ENCODE peak calls at places on chromosomes 6 and 20, in four cellular contexts. One of them, this sample, is unnamed.

GRCh38 chr6:66897576-66897975 is 1190.5 kb upstream of the EYS start:
- DNase-seq in HCT116: no peak
- DNase-seq in K562: no peak
- DNase-seq in HepG2: peak
- DNase-seq in this sample: no peak

GRCh38 chr6:83258517-83258916 is 65.4 kb downstream of the RWDD2A start:
- DNase-seq in HepG2: no peak
- DNase-seq in K562: no peak
- DNase-seq in HCT116: no peak
- DNase-seq in this sample: no peak

GRCh38 chr6:152984387-152984872 is 1.6 kb upstream of the FBXO5 start:
- DNase-seq in K562: no peak
- DNase-seq in HepG2: no peak
- DNase-seq in HCT116: no peak
- DNase-seq in this sample: no peak

GRCh38 chr6:44439270-44440045 is 52.0 kb downstream of the CDC5L start:
- DNase-seq in K562: no peak
- DNase-seq in HepG2: no peak
- DNase-seq in HCT116: no peak
- DNase-seq in this sample: no peak

GRCh38 chr6:33247977-33248642 is 23.6 kb downstream of the VPS52 start:
- DNase-seq in HepG2: peak
- DNase-seq in HCT116: peak
- DNase-seq in K562: peak
- DNase-seq in this sample: peak

GRCh38 chr6:24766685-24767462 is 7.9 kb upstream of the GMNN start:
- DNase-seq in HCT116: no peak
- DNase-seq in K562: no peak
- DNase-seq in HepG2: no peak
- DNase-seq in this sample: no peak

GRCh38 chr6:128532827-128533226 is 12.4 kb upstream of the PTPRK start:
- DNase-seq in HepG2: no peak
- DNase-seq in HCT116: no peak
- DNase-seq in K562: no peak
- DNase-seq in this sample: no peak

GRCh38 chr6:101400341-101400740 is 6.8 kb downstream of the GRIK2 start:
- DNase-seq in K562: no peak
- DNase-seq in HCT116: no peak
- DNase-seq in HepG2: no peak
- DNase-seq in this sample: no peak

GRCh38 chr6:168778201-168778600 is 337.2 kb downstream of the SMOC2 start:
- DNase-seq in HCT116: no peak
- DNase-seq in HepG2: no peak
- DNase-seq in K562: no peak
- DNase-seq in this sample: no peak

GRCh38 chr20:58707770-58708169 is 15.2 kb downstream of the NPEPL1 start:
- DNase-seq in K562: no peak
- DNase-seq in HepG2: no peak
- DNase-seq in HCT116: no peak
- DNase-seq in this sample: no peak

GRCh38 chr20:62550087-62550565 is 74.3 kb upstream of the GATA5 start:
- DNase-seq in K562: peak
- DNase-seq in HCT116: no peak
- DNase-seq in HepG2: no peak
- DNase-seq in this sample: no peak

GRCh38 chr20:50595988-50596693 is 86.0 kb downstream of the PTPN1 start:
- DNase-seq in HCT116: no peak
- DNase-seq in HepG2: no peak
- DNase-seq in K562: no peak
- DNase-seq in this sample: no peak

GRCh38 chr6:38507173-38507572 is 132.6 kb downstream of the BTBD9 start:
- DNase-seq in HCT116: no peak
- DNase-seq in K562: no peak
- DNase-seq in HepG2: no peak
- DNase-seq in this sample: no peak

GRCh38 chr6:170553686-170554085 is 483 bp upstream of the TBP start:
- DNase-seq in K562: no peak
- DNase-seq in HCT116: no peak
- DNase-seq in HepG2: no peak
- DNase-seq in this sample: no peak
- TF ChIP-seq POLR2AphosphoS5 in K562: no peak
- TF ChIP-seq POLR2AphosphoS5 in HCT116: no peak
- TF ChIP-seq POLR2AphosphoS5 in HepG2: no peak
- TF ChIP-seq POLR2AphosphoS5 in this sample: no peak

GRCh38 chr6:165716886-165717285 is 53.8 kb upstream of the PDE10A start:
- DNase-seq in HepG2: no peak
- DNase-seq in HCT116: no peak
- DNase-seq in K562: no peak
- DNase-seq in this sample: no peak

GRCh38 chr6:165718486-165718885 is 55.4 kb upstream of the PDE10A start:
- DNase-seq in K562: no peak
- DNase-seq in HepG2: no peak
- DNase-seq in HCT116: no peak
- DNase-seq in this sample: no peak

GRCh38 chr6:165714907-165715306 is 51.9 kb upstream of the PDE10A start:
- DNase-seq in K562: no peak
- DNase-seq in HCT116: no peak
- DNase-seq in HepG2: no peak
- DNase-seq in this sample: no peak

GRCh38 chr6:165715428-165715827 is 52.4 kb upstream of the PDE10A start:
- DNase-seq in HepG2: no peak
- DNase-seq in K562: no peak
- DNase-seq in HCT116: no peak
- DNase-seq in this sample: no peak

DNA sequence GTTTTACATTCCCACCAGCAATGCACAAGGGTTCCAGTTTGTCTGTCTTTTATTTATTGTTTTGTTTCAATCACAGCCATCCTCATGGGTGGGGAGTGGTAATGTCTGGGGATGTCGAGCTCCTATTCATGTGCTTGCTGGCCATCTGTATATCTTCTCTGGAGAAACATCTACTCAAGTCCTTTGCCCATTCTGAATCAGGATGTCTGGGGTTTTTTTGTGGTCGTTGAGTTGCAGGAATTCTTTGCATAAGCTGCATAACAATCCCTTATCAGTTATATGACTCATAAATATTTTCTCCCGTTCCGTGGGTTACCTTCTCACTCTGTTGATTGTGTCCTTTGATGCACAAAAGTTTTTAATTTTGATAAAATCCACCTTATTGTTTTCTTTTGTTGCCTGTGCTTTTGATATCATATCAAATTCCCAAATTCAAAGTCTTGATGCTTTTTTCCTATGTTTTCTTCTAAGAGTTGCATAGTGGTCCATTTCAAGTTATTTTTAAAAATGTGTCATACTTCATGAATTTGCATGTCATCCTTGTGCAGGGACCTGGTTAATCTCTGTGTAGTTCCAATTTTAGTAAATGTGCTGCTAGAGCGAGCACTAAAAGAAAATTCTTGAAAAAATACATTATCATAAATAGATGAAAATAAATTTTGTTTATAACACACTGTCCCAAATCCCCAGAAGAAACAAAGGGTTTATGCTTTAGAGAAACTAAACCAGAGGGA is 54.9 kb upstream of the PDE10A start:
- DNase-seq in HepG2: no peak
- DNase-seq in HCT116: peak
- DNase-seq in K562: no peak
- DNase-seq in this sample: no peak
- TF ChIP-seq TCF7L2 in HepG2: no peak
- TF ChIP-seq TCF7L2 in HCT116: no peak
- TF ChIP-seq TCF7L2 in K562: no peak
- TF ChIP-seq TCF7L2 in this sample: no peak

DNA sequence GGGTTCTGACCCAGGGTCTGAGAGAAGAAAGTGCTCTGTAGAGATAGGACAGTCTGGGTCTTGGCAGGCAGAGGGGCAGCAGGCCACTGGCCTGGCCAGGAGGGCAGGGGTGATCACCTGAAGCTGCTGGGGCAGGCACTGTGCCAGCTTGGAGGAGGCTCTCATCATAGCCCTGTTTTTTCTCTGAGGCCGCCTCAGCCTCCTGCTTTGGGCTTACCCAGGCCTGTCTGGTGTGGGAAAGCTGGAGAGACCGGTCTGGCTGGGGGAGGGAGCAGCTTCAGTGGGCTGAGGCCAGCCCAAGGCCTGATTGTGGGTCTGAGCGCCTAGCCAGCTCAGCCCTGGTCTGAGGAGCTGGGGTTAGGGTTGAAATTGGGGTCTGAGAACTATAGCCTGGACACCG is 3.9 kb downstream of the LPIN3 start:
- DNase-seq in K562: no peak
- DNase-seq in HepG2: no peak
- DNase-seq in HCT116: no peak
- DNase-seq in this sample: no peak
- TF ChIP-seq POLR2AphosphoS5 in K562: no peak
- TF ChIP-seq POLR2AphosphoS5 in HepG2: no peak
- TF ChIP-seq POLR2AphosphoS5 in HCT116: no peak
- TF ChIP-seq POLR2AphosphoS5 in this sample: no peak

DNA sequence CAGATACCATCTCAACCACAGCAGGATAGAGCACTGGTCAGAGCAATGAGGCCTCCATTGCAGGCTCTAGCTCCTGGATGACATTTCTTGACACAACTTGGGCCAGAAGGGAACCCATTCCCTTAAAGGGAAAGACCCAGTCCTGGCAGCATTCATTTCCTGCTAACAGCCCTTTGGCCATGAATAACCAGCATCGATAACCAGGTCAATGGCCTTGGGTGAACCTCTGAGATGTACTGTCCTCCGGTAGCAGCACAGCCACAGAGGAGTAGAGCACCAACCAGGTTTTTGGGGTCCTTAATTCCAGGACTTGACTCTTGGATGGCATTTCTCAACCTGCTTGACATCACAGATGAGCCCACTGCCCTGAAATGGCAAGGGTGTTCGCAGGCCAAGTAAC is 71.2 kb upstream of the FKBP1C start:
- DNase-seq in K562: no peak
- DNase-seq in HepG2: no peak
- DNase-seq in HCT116: no peak
- DNase-seq in this sample: no peak
- TF ChIP-seq TCF7L2 in K562: no peak
- TF ChIP-seq TCF7L2 in HepG2: no peak
- TF ChIP-seq TCF7L2 in HCT116: no peak
- TF ChIP-seq TCF7L2 in this sample: no peak

GRCh38 chr6:155194399-155194798 is 69.4 kb upstream of the CLDN20 start:
- DNase-seq in HCT116: no peak
- DNase-seq in HepG2: no peak
- DNase-seq in K562: no peak
- DNase-seq in this sample: no peak
- TF ChIP-seq POLR2AphosphoS5 in HCT116: no peak
- TF ChIP-seq POLR2AphosphoS5 in HepG2: no peak
- TF ChIP-seq POLR2AphosphoS5 in K562: no peak
- TF ChIP-seq POLR2AphosphoS5 in this sample: no peak

DNA sequence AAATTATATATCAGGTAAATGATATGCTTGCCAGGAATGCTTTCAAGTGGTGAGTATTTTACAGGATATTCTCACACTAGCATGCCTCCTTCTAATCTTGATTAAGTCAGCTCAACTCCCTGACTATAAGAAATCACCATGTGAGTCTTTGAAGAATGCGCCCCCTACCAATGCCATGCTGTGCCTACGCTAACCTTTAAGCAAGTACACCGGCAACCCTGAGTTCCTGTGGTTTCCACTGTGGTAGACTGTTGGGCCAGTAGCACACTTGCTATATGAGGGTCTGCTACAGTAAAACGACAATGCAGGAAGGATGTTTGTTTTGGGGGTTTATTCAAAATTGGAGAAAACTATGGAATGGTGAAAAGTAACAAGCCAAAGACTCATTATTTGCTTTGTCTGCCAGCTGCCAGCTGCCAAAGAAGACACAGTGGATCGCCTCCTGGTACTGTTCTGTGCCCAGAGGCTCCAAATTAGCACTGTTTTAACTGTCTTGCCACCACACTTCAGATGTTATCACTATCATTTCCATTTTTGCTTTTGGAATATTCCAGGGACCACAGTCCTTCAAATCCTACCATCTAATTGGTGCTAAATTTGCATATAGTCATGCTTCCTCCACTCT is 333.5 kb downstream of the RNGTT start:
- DNase-seq in K562: no peak
- DNase-seq in HepG2: no peak
- DNase-seq in HCT116: no peak
- DNase-seq in this sample: no peak
- TF ChIP-seq TCF7L2 in K562: no peak
- TF ChIP-seq TCF7L2 in HepG2: no peak
- TF ChIP-seq TCF7L2 in HCT116: peak
- TF ChIP-seq TCF7L2 in this sample: no peak